ENCODE peak calls at places on chromosomes 3 and 15, in five cellular contexts. H is H1, G is transverse colon, C is esophagus muscularis mucosa, E is heart left ventricle. Z is an unnamed sample.
A peak's percentile ranks its signal among the peaks of the same experiment; 100 is the strongest.

GRCh38 chr3:63817209-63817608 is 1.9 kb upstream of the C3orf49 start:
- DNase-seq in C (no peak), E (no peak), G (no peak), H (no peak), Z (no peak)

GRCh38 chr3:49856181-49857005 is at the start of gene TRAIP:
- DNase-seq in C (peak; percentile 99), G (peak; percentile 96), E (peak; percentile 94), H (peak; percentile 83), Z (peak; percentile 96)

GRCh38 chr15:60000113-60000823 is 3.8 kb upstream of the FOXB1 start:
- DNase-seq in G (no peak), E (no peak), H (no peak), C (no peak), Z (no peak)

GRCh38 chr3:36969540-36970432 is 23.1 kb downstream of the EPM2AIP1 start:
- DNase-seq in G (no peak), C (no peak), E (peak; percentile 25), H (no peak), Z (no peak)

GRCh38 chr15:73926191-73927002 is at the start of gene LOXL1:
- DNase-seq in E (peak; percentile 83), G (peak; percentile 63), H (no peak), C (no peak), Z (peak; percentile 79)

GRCh38 chr3:37853691-37854413 is 7.8 kb upstream of the CTDSPL start:
- DNase-seq in G (peak; percentile 69), C (no peak), H (no peak), E (no peak), Z (peak; percentile 17)

GRCh38 chr15:80773122-80773551 is 6.0 kb upstream of the CEMIP start:
- DNase-seq in E (no peak), G (no peak), C (no peak), H (no peak), Z (no peak)

GRCh38 chr3:165835431-165835830 is 1.8 kb downstream of the BCHE start:
- DNase-seq in G (no peak), H (no peak), E (no peak), C (no peak), Z (no peak)

GRCh38 chr3:124217542-124217941 is 225.6 kb upstream of the ROPN1 start:
- DNase-seq in G (peak; percentile 26), C (no peak), E (peak; percentile 50), H (no peak), Z (peak; percentile 55)

GRCh38 chr3:143288944-143289343 is 169.4 kb downstream of the CHST2 start:
- DNase-seq in G (no peak), E (no peak), H (no peak), C (no peak), Z (no peak)

GRCh38 chr3:129010316-129010956 is 9.3 kb downstream of the EFCC1 start:
- DNase-seq in C (no peak), E (no peak), G (no peak), H (no peak), Z (no peak)

GRCh38 chr15:71294636-71295241 is 179.5 kb downstream of the THSD4 start:
- DNase-seq in E (no peak), G (peak; percentile 88), H (no peak), C (no peak), Z (no peak)

GRCh38 chr15:76974456-76975083 is 20.4 kb upstream of the PSTPIP1 start:
- DNase-seq in H (no peak), E (no peak), C (no peak), G (no peak), Z (no peak)

GRCh38 chr15:96327155-96327741 is 3.3 kb upstream of the NR2F2 start:
- DNase-seq in E (no peak), G (no peak), C (no peak), H (no peak), Z (peak; percentile 76)

GRCh38 chr3:6807967-6808588 is 52.8 kb upstream of the GRM7 start:
- DNase-seq in G (no peak), E (no peak), C (no peak), H (no peak), Z (no peak)

GRCh38 chr3:106836906-106837305 is 540.3 kb upstream of the CCDC54 start:
- DNase-seq in E (no peak), G (no peak), C (no peak), H (no peak), Z (no peak)

GRCh38 chr15:98764296-98764695 is 116.0 kb downstream of the IGF1R start:
- DNase-seq in C (no peak), E (no peak), H (no peak), G (no peak), Z (no peak)

GRCh38 chr15:98758224-98758623 is 109.9 kb downstream of the IGF1R start:
- DNase-seq in C (no peak), G (no peak), E (no peak), H (no peak), Z (no peak)

GRCh38 chr15:98760975-98761374 is 112.6 kb downstream of the IGF1R start:
- DNase-seq in E (no peak), G (no peak), C (no peak), H (no peak), Z (no peak)

GRCh38 chr15:98763179-98763578 is 114.8 kb downstream of the IGF1R start:
- DNase-seq in H (no peak), G (no peak), C (no peak), E (no peak), Z (no peak)

DNA sequence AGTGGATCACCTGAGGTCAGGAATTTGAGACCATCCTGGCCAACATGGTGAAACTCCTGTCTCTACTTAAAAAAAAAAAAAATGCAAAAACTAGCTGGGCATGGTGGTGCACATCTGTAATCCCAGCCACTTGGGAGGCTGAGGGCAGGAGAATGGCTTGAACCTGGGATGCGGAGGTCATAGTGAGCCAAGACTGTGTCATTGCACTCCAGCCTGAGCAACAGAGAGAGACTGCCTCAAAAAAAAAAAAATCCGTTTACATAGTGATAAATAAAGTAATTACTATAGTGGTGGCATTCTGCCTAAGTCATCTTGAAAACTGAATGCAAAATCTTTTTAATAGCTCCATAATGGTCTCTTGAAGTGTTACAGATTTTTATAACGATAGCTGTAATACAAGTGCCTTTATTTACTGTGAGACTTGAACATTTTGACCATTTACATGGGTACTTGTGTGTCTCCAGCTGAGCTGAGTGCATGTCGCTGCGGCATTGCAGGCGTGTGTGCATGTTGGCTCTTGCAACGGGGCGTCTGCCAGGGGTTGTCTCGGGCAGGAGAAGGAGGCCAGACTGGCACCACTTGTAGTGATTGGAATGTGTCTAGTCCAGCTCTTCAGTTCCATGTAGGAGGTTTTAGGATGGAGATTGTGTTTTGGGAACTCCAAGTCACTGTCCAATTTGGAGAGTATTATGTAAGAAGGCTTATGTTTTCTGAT is 111.9 kb downstream of the IGF1R start:
- DNase-seq in G (no peak), E (peak; percentile 39), C (no peak), H (no peak), Z (no peak)
- H3K27ac ChIP-seq in G (no peak overlapping the region), E (no peak overlapping the region), C (no peak overlapping the region), H (no peak overlapping the region), Z (no peak overlapping the region)

GRCh38 chr3:167733961-167734497 is 663 bp downstream of the PDCD10 start:
- DNase-seq in E (no peak), G (no peak), C (no peak), H (no peak), Z (no peak)
- TF ChIP-seq POLR2A in E (no peak), G (no peak), C (no peak), H (no peak), Z (no peak)

GRCh38 chr15:22955544-22956085 is 24.6 kb downstream of the CYFIP1 start:
- DNase-seq in C (no peak), H (no peak), G (no peak), E (no peak), Z (no peak)
- H3K4me1 ChIP-seq in C (peaks cover 57% of the 10 kb centered on the region), H (peaks cover 10% of the 10 kb centered on the region), G (peaks cover 16% of the 10 kb centered on the region), E (peaks cover 90% of the 10 kb centered on the region), Z (peaks cover 60% of the 10 kb centered on the region)

GRCh38 chr3:71585126-71585525 is 1.6 kb upstream of the FOXP1 start:
- DNase-seq in C (peak; percentile 77), G (no peak), H (no peak), E (no peak), Z (peak; percentile 22)
- H3K27ac ChIP-seq in C (peak overlapping the region; percentile 96), G (peak overlapping the region; percentile 100), H (no peak overlapping the region), E (peak overlapping the region; percentile 99), Z (peak overlapping the region; percentile 100)

GRCh38 chr15:99509686-99510461 is 55.9 kb upstream of the MEF2A start:
- DNase-seq in C (no peak), E (peak; percentile 49), G (no peak), H (no peak), Z (no peak)

GRCh38 chr15:99506399-99506798 is 59.4 kb upstream of the MEF2A start:
- DNase-seq in E (no peak), C (no peak), G (no peak), H (no peak), Z (no peak)

GRCh38 chr15:99507732-99508571 is 57.8 kb upstream of the MEF2A start:
- DNase-seq in E (peak; percentile 50), G (no peak), H (no peak), C (no peak), Z (no peak)

GRCh38 chr15:99507016-99507731 is 58.6 kb upstream of the MEF2A start:
- DNase-seq in C (peak; percentile 89), H (no peak), E (peak; percentile 78), G (no peak), Z (peak; percentile 26)

DNA sequence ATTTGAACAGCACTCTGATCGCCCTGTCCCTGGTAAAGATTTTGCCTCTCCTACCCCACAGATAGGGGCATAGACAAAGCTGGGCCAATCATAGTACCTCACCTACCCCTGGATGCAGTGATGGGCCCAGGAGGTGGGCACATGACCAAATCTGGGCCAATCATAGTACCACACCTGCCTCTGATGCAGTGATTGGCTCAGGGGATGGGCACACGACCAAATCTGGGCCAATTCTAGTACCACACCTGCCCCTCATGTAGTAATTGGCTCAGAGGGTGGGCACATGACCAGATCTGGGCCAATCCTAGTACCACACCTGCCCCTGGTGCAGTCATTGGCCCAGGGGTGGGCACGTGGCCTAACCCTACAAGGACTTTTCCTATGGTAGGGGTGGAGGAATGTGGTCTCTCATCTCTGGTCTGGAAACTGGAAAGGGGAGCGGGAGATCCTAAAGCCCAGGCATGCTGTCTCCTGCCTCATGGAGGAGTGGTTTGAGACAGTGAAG is 56.9 kb upstream of the MEF2A start:
- DNase-seq in G (no peak), E (no peak), C (no peak), H (no peak), Z (no peak)
- TF ChIP-seq POLR2A in G (no peak), E (no peak), C (no peak), H (no peak), Z (no peak)

GRCh38 chr3:149382518-149382917 is 5.1 kb upstream of the TM4SF1 start:
- DNase-seq in C (no peak), E (no peak), G (no peak), H (no peak), Z (no peak)

GRCh38 chr3:149385617-149386298 is 8.3 kb upstream of the TM4SF1 start:
- DNase-seq in E (no peak), G (no peak), C (no peak), H (no peak), Z (no peak)

GRCh38 chr3:149384911-149385321 is 7.5 kb upstream of the TM4SF1 start:
- DNase-seq in C (no peak), E (no peak), G (no peak), H (no peak), Z (peak; percentile 59)

GRCh38 chr3:149383703-149384102 is 6.3 kb upstream of the TM4SF1 start:
- DNase-seq in E (no peak), H (no peak), G (no peak), C (no peak), Z (no peak)

DNA sequence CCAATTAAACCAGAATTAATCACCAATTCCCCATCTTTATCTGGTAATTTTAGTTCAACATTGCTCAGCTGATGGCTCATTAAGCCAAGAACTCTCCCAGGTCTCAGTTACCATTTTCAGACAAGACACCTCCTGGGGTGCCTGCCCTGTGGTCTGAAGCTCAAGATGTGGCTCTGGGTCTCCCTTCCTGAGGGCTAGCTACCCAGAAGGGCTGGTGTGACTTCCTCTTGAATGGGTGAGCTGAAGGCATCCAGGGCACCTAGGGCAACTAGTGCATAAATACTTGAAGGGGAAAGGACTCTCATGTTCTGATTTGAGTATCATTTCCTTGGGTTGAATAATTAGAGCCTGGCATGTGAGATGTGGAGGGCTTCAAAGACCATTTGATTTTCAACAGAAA is 6.7 kb upstream of the TM4SF1 start:
- DNase-seq in H (no peak), E (no peak), G (no peak), C (no peak), Z (no peak)
- H3K4me1 ChIP-seq in H (no peaks in the 10 kb centered on the region), E (peaks cover 35% of the 10 kb centered on the region), G (peaks cover 5% of the 10 kb centered on the region), C (peaks cover 20% of the 10 kb centered on the region), Z (peaks cover 57% of the 10 kb centered on the region)

Z was measured in body of pancreas.